ENCODE peak calls at places on chromosomes 12 and 14, in nine cellular contexts. E is Peyer's patch; P is fibroblast of mammary gland; O is cardiac muscle cell; C is sigmoid colon; W is heart left ventricle; L is CD8-positive, alpha-beta memory T cell; Q is psoas muscle; J is endothelial cell of umbilical vein. H is an unnamed sample.

GRCh38 chr14:47526591-47527244 is 148.7 kb downstream of the MDGA2 start:
- DNase-seq in E (no peak), P (no peak), O (no peak), C (no peak), W (no peak), L (no peak), Q (no peak), J (no peak), H (no peak)

GRCh38 chr14:104359301-104359968 is 220.1 kb upstream of the C14orf180 start:
- DNase-seq in E (peak), P (no peak), O (no peak), C (peak), W (no peak), L (no peak), Q (no peak), J (no peak), H (no peak)

GRCh38 chr14:77882631-77883030 is 82.7 kb downstream of the ADCK1 start:
- DNase-seq in E (no peak), P (peak), O (peak), C (no peak), W (peak), L (no peak), Q (no peak), J (no peak), H (peak)

GRCh38 chr12:53775478-53776145 is 23.8 kb upstream of the CISTR start:
- DNase-seq in E (no peak), P (peak), O (no peak), C (peak), W (peak), L (no peak), Q (peak), J (peak), H (no peak)

GRCh38 chr14:95998656-95999055 is 40.5 kb upstream of the C14orf132 start:
- DNase-seq in E (no peak), P (peak), O (peak), C (no peak), W (no peak), L (no peak), Q (no peak), J (no peak), H (peak)

GRCh38 chr14:35789651-35790050 is 19.4 kb downstream of the RALGAPA1 start:
- DNase-seq in E (no peak), P (peak), O (no peak), C (no peak), W (no peak), L (no peak), Q (no peak), J (no peak), H (peak)

GRCh38 chr12:11171953-11172675 is 1.1 kb downstream of the SMIM10L1 start:
- DNase-seq in E (no peak), P (peak), O (peak), C (no peak), W (no peak), L (no peak), Q (no peak), J (no peak), H (peak)

GRCh38 chr14:75044322-75044721 is 6.9 kb downstream of the MLH3 start:
- DNase-seq in E (no peak), P (peak), O (no peak), C (no peak), W (no peak), L (no peak), Q (no peak), J (peak), H (peak)

GRCh38 chr14:100665518-100666032 is 61.1 kb upstream of the DLK1 start:
- DNase-seq in E (peak), P (peak), O (no peak), C (no peak), W (no peak), L (no peak), Q (peak), J (no peak), H (no peak)

GRCh38 chr12:118356809-118357326 is 15.8 kb downstream of the TAOK3 start:
- DNase-seq in E (no peak), P (peak), O (no peak), C (no peak), W (no peak), L (no peak), Q (no peak), J (no peak), H (peak)

GRCh38 chr12:8992086-8992409 is 2.7 kb downstream of the KLRG1 start:
- DNase-seq in E (no peak), P (no peak), O (no peak), C (no peak), W (no peak), L (no peak), Q (no peak), J (no peak), H (no peak)

GRCh38 chr12:54000105-54000773 is at the start of gene HOXC9:
- DNase-seq in E (no peak), P (no peak), O (peak), C (no peak), W (no peak), L (no peak), Q (peak), J (peak), H (no peak)

GRCh38 chr12:95949801-95950206 is 6.7 kb downstream of the AMDHD1 start:
- DNase-seq in E (no peak), P (no peak), O (no peak), C (no peak), W (no peak), L (no peak), Q (no peak), J (no peak), H (no peak)
- H3K4me3 ChIP-seq in E (no peak), P (no peak), O (no peak), C (no peak), W (no peak), L (no peak), Q (no peak), J (no peak), H (no peak)

DNA sequence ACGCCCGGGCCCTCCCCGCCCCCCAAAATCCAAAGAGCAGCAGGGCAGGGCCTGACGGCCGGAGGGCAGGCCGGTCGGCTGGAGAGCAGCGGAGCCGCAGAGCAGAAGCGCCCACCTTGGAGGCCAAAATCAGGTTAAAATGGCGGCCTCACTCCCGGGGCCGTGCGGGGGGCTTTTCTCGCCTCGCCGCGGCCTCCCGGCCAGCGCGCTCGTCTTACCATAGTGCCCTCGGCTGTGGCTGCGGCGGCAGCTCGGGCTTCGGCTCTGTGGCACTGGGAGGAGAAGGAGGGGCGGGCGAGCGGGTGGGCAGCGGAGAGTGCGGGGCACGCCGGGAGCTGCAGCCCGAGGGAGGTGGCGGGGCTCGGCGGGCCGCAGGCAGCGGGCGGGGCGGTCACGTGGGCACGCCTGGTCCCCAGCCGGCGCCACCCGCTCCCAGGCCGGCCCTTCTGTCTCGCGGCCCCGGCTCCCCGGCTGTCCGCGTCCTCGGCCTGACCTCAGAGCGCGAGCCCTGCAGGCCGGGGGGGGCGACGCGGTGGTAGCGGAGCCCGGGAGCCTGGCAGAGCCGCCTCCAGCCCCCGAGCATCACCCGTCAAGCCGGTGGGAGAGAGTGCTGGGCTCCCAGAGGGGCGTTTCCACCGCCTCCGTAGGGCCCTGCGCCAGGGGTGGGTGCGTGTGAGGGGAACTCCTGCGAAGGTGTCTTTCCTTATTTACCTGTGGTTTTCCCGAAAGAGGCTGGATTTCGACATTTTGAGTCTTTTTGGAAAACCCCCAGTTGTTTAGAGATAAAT is at the start of gene CFL2:
- DNase-seq in E (peak), P (peak), O (peak), C (peak), W (peak), L (peak), Q (peak), J (peak), H (peak)
- H3K4me3 ChIP-seq in E (peak), P (peak), O (peak), C (peak), W (peak), L (peak), Q (peak), J (peak), H (peak)

DNA sequence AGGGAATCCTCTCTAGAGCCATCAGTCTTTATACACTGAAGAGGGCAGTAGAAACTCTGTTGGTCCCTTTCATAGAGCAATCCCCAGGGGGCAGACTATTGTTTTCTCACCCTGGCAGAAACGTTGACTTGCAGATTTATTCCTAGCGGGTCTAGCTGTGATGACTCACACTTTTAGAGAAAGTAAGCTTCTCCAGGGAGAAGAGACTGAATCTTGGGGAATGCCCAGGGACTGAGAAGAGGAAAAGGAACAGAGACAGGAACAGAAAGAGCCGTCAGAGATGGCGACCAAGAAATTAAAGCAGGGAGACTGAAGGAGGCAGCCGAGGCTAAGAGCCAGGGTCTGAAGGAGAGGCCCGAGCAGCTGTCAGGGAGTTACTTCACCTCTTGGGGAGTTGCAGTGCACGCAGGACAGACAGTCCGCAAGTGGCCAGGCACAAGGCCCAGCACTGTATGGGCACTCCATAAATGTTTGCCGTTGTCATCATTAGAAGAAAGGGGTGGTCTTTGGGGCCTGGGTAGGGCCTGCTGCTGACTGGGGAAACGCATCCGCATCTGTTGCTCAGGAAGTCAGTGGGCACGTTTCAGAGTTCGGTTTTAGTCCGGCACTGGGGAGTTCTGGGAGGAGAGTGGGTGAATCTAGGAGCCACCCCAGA is 13.0 kb downstream of the PLEKHG6 start:
- DNase-seq in E (no peak), P (peak), O (peak), C (peak), W (peak), L (peak), Q (peak), J (peak), H (peak)
- H3K4me3 ChIP-seq in E (peak), P (no peak), O (no peak), C (no peak), W (peak), L (peak), Q (peak), J (no peak), H (no peak)

GRCh38 chr12:69701821-69702220 is 2.7 kb upstream of the BEST3 start:
- DNase-seq in E (no peak), P (no peak), O (no peak), C (no peak), W (no peak), L (no peak), Q (no peak), J (no peak), H (no peak)

GRCh38 chr12:69703146-69703642 is 4.1 kb upstream of the BEST3 start:
- DNase-seq in E (no peak), P (no peak), O (no peak), C (no peak), W (no peak), L (no peak), Q (no peak), J (no peak), H (no peak)

GRCh38 chr12:69698054-69698453 is 1.0 kb downstream of the BEST3 start:
- DNase-seq in E (no peak), P (no peak), O (no peak), C (no peak), W (no peak), L (no peak), Q (no peak), J (no peak), H (no peak)

GRCh38 chr12:69694123-69694522 is 5.0 kb downstream of the BEST3 start:
- DNase-seq in E (no peak), P (no peak), O (no peak), C (no peak), W (no peak), L (no peak), Q (no peak), J (no peak), H (no peak)

DNA sequence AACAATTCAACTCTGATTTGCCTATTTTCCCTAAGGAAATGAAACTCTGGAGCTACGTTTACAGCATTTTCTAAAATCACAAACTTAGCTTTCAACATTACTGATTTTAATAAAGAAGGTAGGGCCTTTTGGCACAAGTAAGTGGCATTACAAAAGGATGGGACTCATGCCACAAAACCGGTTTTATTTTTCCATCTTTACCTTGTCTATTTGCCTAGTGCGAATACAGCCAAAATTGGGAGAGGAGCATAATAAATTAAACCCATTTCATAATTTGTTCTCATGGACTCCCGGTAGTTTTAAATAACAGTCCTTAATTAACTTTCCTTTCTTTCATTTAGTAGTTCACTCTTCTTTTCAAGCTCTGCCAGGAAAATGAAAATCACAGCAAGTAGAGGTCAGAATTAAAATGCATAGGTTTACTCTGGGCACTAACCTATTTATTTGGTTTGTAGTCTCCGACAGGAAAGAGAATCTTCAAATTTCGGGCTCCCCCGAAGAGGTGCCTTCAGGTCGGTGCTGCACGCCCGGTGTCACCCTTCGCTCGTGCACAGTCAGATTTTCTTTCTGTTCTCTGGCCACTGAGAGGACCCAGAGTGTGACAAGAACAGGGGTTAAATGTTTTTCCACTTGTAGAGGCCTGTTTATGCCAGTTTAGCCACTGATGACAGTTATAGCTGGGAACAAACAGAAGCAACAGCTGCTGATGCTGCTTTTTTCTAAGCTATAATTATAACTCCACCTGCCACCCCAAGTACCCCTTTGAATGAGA is at the start of gene BEST3:
- DNase-seq in E (no peak), P (no peak), O (no peak), C (no peak), W (no peak), L (no peak), Q (peak), J (no peak), H (no peak)
- H3K4me3 ChIP-seq in E (no peak), P (no peak), O (no peak), C (no peak), W (no peak), L (no peak), Q (peak), J (no peak), H (no peak)

GRCh38 chr12:119802472-119802871 is 74.6 kb downstream of the CIT start:
- DNase-seq in E (no peak), P (peak), O (no peak), C (peak), W (no peak), L (no peak), Q (peak), J (no peak), H (peak)
- H3K4me3 ChIP-seq in E (no peak), P (no peak), O (no peak), C (peak), W (no peak), L (no peak), Q (no peak), J (no peak), H (no peak)

GRCh38 chr12:52443966-52444365 is 8.0 kb downstream of the KRT6B start:
- DNase-seq in E (no peak), P (no peak), O (no peak), C (no peak), W (no peak), L (no peak), Q (no peak), J (no peak), H (no peak)

GRCh38 chr12:52444647-52445595 is 7.0 kb downstream of the KRT6B start:
- DNase-seq in E (no peak), P (no peak), O (no peak), C (no peak), W (no peak), L (no peak), Q (no peak), J (no peak), H (no peak)

GRCh38 chr12:52440821-52441319 is 6.7 kb upstream of the KRT75 start:
- DNase-seq in E (no peak), P (peak), O (no peak), C (no peak), W (no peak), L (no peak), Q (no peak), J (no peak), H (peak)

GRCh38 chr12:52441320-52441911 is 7.2 kb upstream of the KRT75 start:
- DNase-seq in E (no peak), P (peak), O (no peak), C (no peak), W (no peak), L (no peak), Q (no peak), J (no peak), H (peak)

DNA sequence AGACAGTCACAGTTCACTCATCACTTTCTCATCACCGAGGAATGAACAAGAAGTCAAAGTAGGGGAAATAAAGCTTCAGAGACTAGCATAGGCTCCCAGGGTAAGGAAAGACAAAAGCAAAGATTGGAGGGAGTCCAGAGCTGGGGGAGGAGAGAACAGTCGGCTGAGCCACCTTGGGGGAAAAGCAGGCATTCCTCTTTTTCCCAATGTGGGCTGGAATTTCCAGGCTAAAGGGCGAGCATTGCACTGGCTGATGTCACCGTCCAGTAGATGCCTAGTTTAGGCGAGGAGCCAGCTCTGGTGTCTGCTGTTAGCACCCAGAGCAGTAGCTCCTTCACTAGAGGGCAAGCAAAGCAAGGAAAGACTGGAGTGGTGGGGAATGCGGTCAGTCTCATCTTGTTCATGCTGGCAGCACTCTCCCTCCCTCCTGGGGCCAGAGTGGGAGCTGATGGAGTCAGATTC is 8.5 kb upstream of the KRT75 start:
- DNase-seq in E (no peak), P (peak), O (peak), C (no peak), W (no peak), L (no peak), Q (no peak), J (no peak), H (peak)
- H3K4me3 ChIP-seq in E (no peak), P (no peak), O (no peak), C (no peak), W (no peak), L (no peak), Q (no peak), J (no peak), H (no peak)

H was measured in choroid plexus epithelial cell.